ENCODE peak calls at places on chromosomes 7 and 10, in five cellular contexts. P, E, T, B and C are unnamed samples.
A peak's percentile ranks its signal among the peaks of the same experiment; 100 is the strongest.

GRCh38 chr10:89861584-89862287 is 160.3 kb downstream of the KIF20B start:
- DNase-seq in B (no peak), E (no peak), T (no peak), P (peak; percentile 39), C (no peak)

GRCh38 chr10:59724098-59724938 is 14.7 kb upstream of the SLC16A9 start:
- DNase-seq in P (no peak), E (no peak), T (no peak), B (no peak), C (no peak)

GRCh38 chr7:63900394-63901203 is 98.0 kb upstream of the ZNF722 start:
- DNase-seq in P (no peak), B (peak; percentile 76), T (peak; percentile 49), E (no peak), C (no peak)

GRCh38 chr7:134712196-134712595 is 65.5 kb downstream of the BPGM start:
- DNase-seq in P (no peak), E (no peak), T (no peak), B (no peak), C (no peak)

GRCh38 chr10:96465599-96465998 is 48.1 kb downstream of the TLL2 start:
- DNase-seq in P (no peak), T (no peak), E (no peak), B (no peak), C (no peak)

GRCh38 chr7:18198868-18199267 is 171.2 kb upstream of the PRPS1L1 start:
- DNase-seq in B (no peak), T (no peak), P (no peak), E (no peak), C (no peak)

GRCh38 chr10:48731654-48732053 is 47.0 kb downstream of the WDFY4 start:
- DNase-seq in E (no peak), T (no peak), P (no peak), B (no peak), C (no peak)

GRCh38 chr7:98399903-98400537 is 870 bp downstream of the BAIAP2L1 start:
- DNase-seq in B (no peak), T (no peak), P (no peak), E (no peak), C (no peak)

GRCh38 chr7:13920053-13920697 is 69.3 kb downstream of the ETV1 start:
- DNase-seq in B (no peak), P (peak; percentile 100), E (peak; percentile 91), T (no peak), C (no peak)

GRCh38 chr7:128210590-128211570 is 30.2 kb upstream of the LEP start:
- DNase-seq in T (no peak), E (peak; percentile 6), P (no peak), B (no peak), C (no peak)

GRCh38 chr7:91657386-91658120 is 222.9 kb downstream of the MTERF1 start:
- DNase-seq in P (peak; percentile 95), B (no peak), E (no peak), T (no peak), C (no peak)

GRCh38 chr10:72334832-72335393 is 19.8 kb downstream of the DNAJB12 start:
- DNase-seq in P (peak; percentile 94), E (no peak), T (peak; percentile 77), B (peak; percentile 81), C (peak; percentile 98)

GRCh38 chr7:135664046-135664589 is 1.8 kb downstream of the STMP1 start:
- DNase-seq in B (no peak), E (no peak), T (no peak), P (no peak), C (no peak)

GRCh38 chr10:110387983-110388681 is 83.4 kb upstream of the SMNDC1 start:
- DNase-seq in P (no peak), E (no peak), B (no peak), T (no peak), C (no peak)

GRCh38 chr7:98222533-98223195 is 11.4 kb downstream of the BHLHA15 start:
- DNase-seq in E (no peak), T (no peak), P (no peak), B (no peak), C (no peak)

GRCh38 chr10:91907914-91908357 is 1.4 kb downstream of the FGFBP3 start:
- DNase-seq in P (no peak), T (no peak), B (no peak), E (no peak), C (no peak)

GRCh38 chr10:95663496-95663895 is 7.0 kb upstream of the ALDH18A1 start:
- DNase-seq in E (no peak), T (no peak), P (no peak), B (no peak), C (no peak)

GRCh38 chr10:1247598-1248261 is 191.5 kb downstream of the WDR37 start:
- DNase-seq in P (no peak), E (no peak), T (no peak), B (no peak), C (no peak)

GRCh38 chr10:77794256-77795142 is 132.1 kb downstream of the DLG5 start:
- DNase-seq in T (no peak), E (no peak), P (no peak), B (no peak), C (no peak)

GRCh38 chr7:101518348-101518747 is 110.7 kb downstream of the MYL10 start:
- DNase-seq in E (no peak), P (no peak), B (no peak), T (no peak), C (no peak)

GRCh38 chr7:116582164-116582732 is 57.4 kb downstream of the CAV1 start:
- DNase-seq in T (no peak), P (peak; percentile 52), E (no peak), B (no peak), C (no peak)

GRCh38 chr7:38317457-38318037 is 44.1 kb upstream of the TARP start:
- DNase-seq in P (no peak), B (no peak), T (no peak), E (no peak), C (no peak)

GRCh38 chr10:77290528-77291155 is 347.0 kb downstream of the KCNMA1 start:
- DNase-seq in T (no peak), E (no peak), P (peak; percentile 97), B (no peak), C (no peak)

GRCh38 chr10:119531067-119531466 is 11.5 kb downstream of the RGS10 start:
- DNase-seq in P (no peak), E (no peak), T (no peak), B (no peak), C (no peak)

GRCh38 chr7:117810642-117811512 is 62.4 kb downstream of the CTTNBP2 start:
- DNase-seq in P (no peak), T (no peak), E (no peak), B (no peak), C (no peak)

GRCh38 chr10:22631646-22632278 is 82.6 kb downstream of the PIP4K2A start:
- DNase-seq in B (no peak), P (no peak), E (no peak), T (no peak), C (no peak)

GRCh38 chr7:1846331-1847065 is 176.4 kb downstream of the ELFN1 start:
- DNase-seq in E (no peak), P (no peak), T (no peak), B (no peak), C (no peak)

GRCh38 chr7:63071396-63071795 is 927.3 kb upstream of the ZNF722 start:
- DNase-seq in T (no peak), P (no peak), E (no peak), B (no peak), C (no peak)

GRCh38 chr7:21884496-21884895 is 61.2 kb downstream of the CDCA7L start:
- DNase-seq in P (no peak), T (no peak), B (no peak), E (no peak), C (no peak)

GRCh38 chr7:24874791-24875190 is 105.2 kb downstream of the OSBPL3 start:
- DNase-seq in E (no peak), T (no peak), B (no peak), P (no peak), C (no peak)

GRCh38 chr10:5720182-5720581 is 35.5 kb downstream of the TASOR2 start:
- DNase-seq in B (no peak), T (no peak), P (no peak), E (no peak), C (no peak)

GRCh38 chr7:76191783-76192240 is 9.9 kb upstream of the SRRM3 start:
- DNase-seq in T (no peak), E (peak; percentile 10), P (peak; percentile 57), B (no peak), C (peak; percentile 66)

GRCh38 chr10:111600772-111601171 is 523.9 kb downstream of the ADRA2A start:
- DNase-seq in E (no peak), T (no peak), B (no peak), P (no peak), C (no peak)

GRCh38 chr10:77926566-77927342 is at the start of gene DLG5:
- DNase-seq in P (peak; percentile 57), E (no peak), B (no peak), T (peak; percentile 6), C (no peak)

GRCh38 chr10:121157998-121158397 is 306.8 kb downstream of the WDR11 start:
- DNase-seq in E (no peak), T (no peak), B (no peak), P (no peak), C (no peak)

GRCh38 chr10:132482090-132482489 is 55.5 kb upstream of the INPP5A start:
- DNase-seq in B (no peak), E (no peak), T (no peak), P (no peak), C (no peak)

GRCh38 chr10:17213646-17214349 is 12.3 kb upstream of the TRDMT1 start:
- DNase-seq in E (no peak), B (no peak), P (peak; percentile 75), T (no peak), C (no peak)

GRCh38 chr7:867001-867405 is 9.4 kb upstream of the GET4 start:
- DNase-seq in T (no peak), B (no peak), E (peak; percentile 74), P (no peak), C (no peak)

GRCh38 chr7:67823345-67823744 is 826.7 kb downstream of the TYW1 start:
- DNase-seq in E (peak; percentile 85), B (no peak), P (peak; percentile 57), T (no peak), C (no peak)